ENCODE peak calls at places on chromosomes 4 and X, in eight cellular contexts. One of them, this sample, is unnamed.

GRCh38 chr4:82748176-82748575 is 50.4 kb downstream of the SCD5 start:
- DNase-seq in fibroblast of pulmonary artery: no peak
- DNase-seq in CD8-positive, alpha-beta T cell: no peak
- DNase-seq in SK-N-SH: no peak
- DNase-seq in upper lobe of right lung: no peak
- DNase-seq in lung: no peak
- DNase-seq in mucosa of descending colon: no peak
- DNase-seq in cardiac fibroblast: no peak
- DNase-seq in this sample: no peak

GRCh38 chr4:72205831-72206230 is 174.0 kb downstream of the NPFFR2 start:
- DNase-seq in fibroblast of pulmonary artery: no peak
- DNase-seq in CD8-positive, alpha-beta T cell: no peak
- DNase-seq in SK-N-SH: no peak
- DNase-seq in upper lobe of right lung: no peak
- DNase-seq in lung: no peak
- DNase-seq in mucosa of descending colon: no peak
- DNase-seq in cardiac fibroblast: no peak
- DNase-seq in this sample: no peak

GRCh38 chrX:54921427-54922021 is 900 bp downstream of the TRO start:
- DNase-seq in fibroblast of pulmonary artery: peak; percentile 79
- DNase-seq in CD8-positive, alpha-beta T cell: no peak
- DNase-seq in SK-N-SH: peak; percentile 83
- DNase-seq in upper lobe of right lung: peak; percentile 66
- DNase-seq in lung: no peak
- DNase-seq in mucosa of descending colon: peak; percentile 10
- DNase-seq in cardiac fibroblast: peak; percentile 84
- DNase-seq in this sample: peak; percentile 13

GRCh38 chr4:38163216-38164006 is 203.2 kb downstream of the PTTG2 start:
- DNase-seq in fibroblast of pulmonary artery: peak; percentile 50
- DNase-seq in CD8-positive, alpha-beta T cell: no peak
- DNase-seq in SK-N-SH: no peak
- DNase-seq in upper lobe of right lung: no peak
- DNase-seq in lung: no peak
- DNase-seq in mucosa of descending colon: no peak
- DNase-seq in cardiac fibroblast: no peak
- DNase-seq in this sample: peak; percentile 56

GRCh38 chr4:190019023-190019858 is 7.8 kb downstream of the FRG2 start:
- DNase-seq in fibroblast of pulmonary artery: no peak
- DNase-seq in CD8-positive, alpha-beta T cell: no peak
- DNase-seq in SK-N-SH: peak; percentile 44
- DNase-seq in upper lobe of right lung: no peak
- DNase-seq in lung: no peak
- DNase-seq in mucosa of descending colon: no peak
- DNase-seq in cardiac fibroblast: no peak
- DNase-seq in this sample: no peak

GRCh38 chrX:72208126-72208525 is 26.6 kb downstream of the PIN4 start:
- DNase-seq in fibroblast of pulmonary artery: no peak
- DNase-seq in CD8-positive, alpha-beta T cell: no peak
- DNase-seq in SK-N-SH: no peak
- DNase-seq in upper lobe of right lung: no peak
- DNase-seq in lung: no peak
- DNase-seq in mucosa of descending colon: no peak
- DNase-seq in cardiac fibroblast: no peak
- DNase-seq in this sample: no peak

GRCh38 chr4:8724436-8725070 is 132.0 kb downstream of the CPZ start:
- DNase-seq in fibroblast of pulmonary artery: no peak
- DNase-seq in CD8-positive, alpha-beta T cell: no peak
- DNase-seq in SK-N-SH: no peak
- DNase-seq in upper lobe of right lung: peak; percentile 54
- DNase-seq in lung: no peak
- DNase-seq in mucosa of descending colon: no peak
- DNase-seq in cardiac fibroblast: no peak
- DNase-seq in this sample: no peak

GRCh38 chr4:187171731-187172339 is 448.2 kb upstream of the FAT1 start:
- DNase-seq in fibroblast of pulmonary artery: peak; percentile 4
- DNase-seq in CD8-positive, alpha-beta T cell: no peak
- DNase-seq in SK-N-SH: no peak
- DNase-seq in upper lobe of right lung: no peak
- DNase-seq in lung: no peak
- DNase-seq in mucosa of descending colon: no peak
- DNase-seq in cardiac fibroblast: peak; percentile 1
- DNase-seq in this sample: peak; percentile 86

GRCh38 chr4:106584590-106584989 is 216.0 kb upstream of the GIMD1 start:
- DNase-seq in fibroblast of pulmonary artery: peak; percentile 11
- DNase-seq in CD8-positive, alpha-beta T cell: no peak
- DNase-seq in SK-N-SH: no peak
- DNase-seq in upper lobe of right lung: no peak
- DNase-seq in lung: no peak
- DNase-seq in mucosa of descending colon: no peak
- DNase-seq in cardiac fibroblast: no peak
- DNase-seq in this sample: no peak

GRCh38 chrX:47587906-47588735 is 5.9 kb downstream of the TIMP1 start:
- DNase-seq in fibroblast of pulmonary artery: peak; percentile 54
- DNase-seq in CD8-positive, alpha-beta T cell: no peak
- DNase-seq in SK-N-SH: no peak
- DNase-seq in upper lobe of right lung: no peak
- DNase-seq in lung: no peak
- DNase-seq in mucosa of descending colon: no peak
- DNase-seq in cardiac fibroblast: no peak
- DNase-seq in this sample: no peak

GRCh38 chrX:104098151-104098808 is 14.0 kb upstream of the ZCCHC18 start:
- DNase-seq in fibroblast of pulmonary artery: peak; percentile 83
- DNase-seq in CD8-positive, alpha-beta T cell: no peak
- DNase-seq in SK-N-SH: peak; percentile 52
- DNase-seq in upper lobe of right lung: no peak
- DNase-seq in lung: no peak
- DNase-seq in mucosa of descending colon: peak; percentile 32
- DNase-seq in cardiac fibroblast: peak; percentile 86
- DNase-seq in this sample: peak; percentile 62

GRCh38 chr4:98657531-98658286 is 702 bp downstream of the TSPAN5 start:
- DNase-seq in fibroblast of pulmonary artery: peak; percentile 77
- DNase-seq in CD8-positive, alpha-beta T cell: no peak
- DNase-seq in SK-N-SH: peak; percentile 87
- DNase-seq in upper lobe of right lung: no peak
- DNase-seq in lung: no peak
- DNase-seq in mucosa of descending colon: peak; percentile 33
- DNase-seq in cardiac fibroblast: peak; percentile 73
- DNase-seq in this sample: no peak

GRCh38 chr4:155122382-155122781 is 86.1 kb upstream of the NPY2R start:
- DNase-seq in fibroblast of pulmonary artery: no peak
- DNase-seq in CD8-positive, alpha-beta T cell: no peak
- DNase-seq in SK-N-SH: no peak
- DNase-seq in upper lobe of right lung: no peak
- DNase-seq in lung: no peak
- DNase-seq in mucosa of descending colon: no peak
- DNase-seq in cardiac fibroblast: no peak
- DNase-seq in this sample: no peak

DNA sequence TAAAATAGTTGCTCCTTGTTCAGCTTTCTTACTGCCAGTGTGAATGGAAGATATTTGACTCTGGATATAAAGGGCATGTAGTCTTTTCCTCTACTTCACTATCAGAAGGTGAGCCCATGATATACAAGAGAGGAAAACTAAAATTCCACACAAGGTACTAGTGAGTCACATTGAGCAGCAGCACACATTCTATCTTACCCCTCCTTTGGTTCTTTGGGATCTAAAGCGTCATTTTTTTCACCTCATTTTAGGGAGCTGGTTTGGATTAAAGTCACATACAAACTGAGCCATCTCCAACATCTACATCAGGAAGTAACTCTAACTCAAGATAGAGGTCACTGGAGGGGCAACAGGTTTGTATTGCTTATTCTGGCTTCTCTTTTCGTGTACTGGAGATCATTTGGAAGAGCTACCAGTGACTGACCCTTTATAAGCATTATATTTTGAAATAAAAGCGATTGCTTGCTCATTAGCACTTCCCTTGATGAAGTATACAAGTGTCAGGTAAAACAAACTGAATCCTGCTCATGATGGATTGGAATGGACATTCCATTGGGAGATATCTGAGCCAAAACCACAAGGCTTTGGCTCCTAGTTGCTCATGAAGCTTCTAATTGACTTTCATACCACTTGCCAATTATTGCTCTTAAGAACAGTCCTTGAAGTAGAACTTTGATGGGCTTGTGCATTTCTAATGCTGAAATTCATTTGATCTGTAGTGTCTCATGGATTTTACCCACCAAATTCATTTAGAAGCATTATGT is 124.1 kb downstream of the SPCS3 start:
- DNase-seq in fibroblast of pulmonary artery: peak; percentile 32
- DNase-seq in CD8-positive, alpha-beta T cell: no peak
- DNase-seq in SK-N-SH: no peak
- DNase-seq in upper lobe of right lung: no peak
- DNase-seq in lung: no peak
- DNase-seq in mucosa of descending colon: no peak
- DNase-seq in cardiac fibroblast: peak; percentile 34
- DNase-seq in this sample: peak; percentile 11
- H3K4me3 ChIP-seq in fibroblast of pulmonary artery: no peak overlapping the region
- H3K4me3 ChIP-seq in CD8-positive, alpha-beta T cell: no peak overlapping the region
- H3K4me3 ChIP-seq in SK-N-SH: no peak overlapping the region
- H3K4me3 ChIP-seq in upper lobe of right lung: no peak overlapping the region
- H3K4me3 ChIP-seq in lung: no peak overlapping the region
- H3K4me3 ChIP-seq in mucosa of descending colon: no peak overlapping the region
- H3K4me3 ChIP-seq in cardiac fibroblast: no peak overlapping the region
- H3K4me3 ChIP-seq in this sample: no peak overlapping the region

DNA sequence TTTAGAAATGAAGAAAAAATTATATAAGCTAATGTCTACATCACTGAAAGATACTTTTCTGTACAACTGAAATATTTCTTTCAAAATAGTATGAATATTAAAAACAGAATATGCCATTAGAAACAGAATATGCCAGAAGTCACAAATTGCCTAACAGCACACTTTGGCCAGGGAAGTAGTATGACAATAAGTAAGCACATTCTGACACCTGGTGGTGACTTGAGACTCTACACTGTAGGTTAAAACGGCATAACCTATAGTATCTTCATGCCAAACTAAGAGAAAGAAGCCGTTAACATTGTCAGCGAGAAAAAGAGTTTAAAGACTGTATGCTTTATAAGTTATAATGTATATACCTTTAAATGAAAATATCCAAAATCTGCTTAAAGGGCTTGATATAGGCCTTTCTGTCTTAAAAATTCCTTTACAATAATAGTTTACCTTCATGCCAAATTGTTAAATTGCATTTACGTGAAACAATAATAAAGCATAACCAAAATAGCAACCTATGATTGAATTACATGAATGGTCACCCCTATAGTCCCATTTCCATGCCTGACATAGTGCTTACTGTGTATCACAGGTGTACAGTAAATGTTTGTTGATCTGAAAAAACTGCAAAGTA is 32.8 kb downstream of the FAM13A start:
- DNase-seq in fibroblast of pulmonary artery: peak; percentile 89
- DNase-seq in CD8-positive, alpha-beta T cell: peak; percentile 5
- DNase-seq in SK-N-SH: peak; percentile 62
- DNase-seq in upper lobe of right lung: no peak
- DNase-seq in lung: peak; percentile 57
- DNase-seq in mucosa of descending colon: peak; percentile 88
- DNase-seq in cardiac fibroblast: peak; percentile 86
- DNase-seq in this sample: peak; percentile 51
- TF ChIP-seq CTCF in fibroblast of pulmonary artery: peak; percentile 80
- TF ChIP-seq CTCF in CD8-positive, alpha-beta T cell: peak; percentile 87
- TF ChIP-seq CTCF in SK-N-SH: peak; percentile 87
- TF ChIP-seq CTCF in upper lobe of right lung: peak; percentile 86
- TF ChIP-seq CTCF in lung: peak; percentile 72
- TF ChIP-seq CTCF in mucosa of descending colon: peak; percentile 59
- TF ChIP-seq CTCF in cardiac fibroblast: peak; percentile 64
- TF ChIP-seq CTCF in this sample: peak; percentile 65

DNA sequence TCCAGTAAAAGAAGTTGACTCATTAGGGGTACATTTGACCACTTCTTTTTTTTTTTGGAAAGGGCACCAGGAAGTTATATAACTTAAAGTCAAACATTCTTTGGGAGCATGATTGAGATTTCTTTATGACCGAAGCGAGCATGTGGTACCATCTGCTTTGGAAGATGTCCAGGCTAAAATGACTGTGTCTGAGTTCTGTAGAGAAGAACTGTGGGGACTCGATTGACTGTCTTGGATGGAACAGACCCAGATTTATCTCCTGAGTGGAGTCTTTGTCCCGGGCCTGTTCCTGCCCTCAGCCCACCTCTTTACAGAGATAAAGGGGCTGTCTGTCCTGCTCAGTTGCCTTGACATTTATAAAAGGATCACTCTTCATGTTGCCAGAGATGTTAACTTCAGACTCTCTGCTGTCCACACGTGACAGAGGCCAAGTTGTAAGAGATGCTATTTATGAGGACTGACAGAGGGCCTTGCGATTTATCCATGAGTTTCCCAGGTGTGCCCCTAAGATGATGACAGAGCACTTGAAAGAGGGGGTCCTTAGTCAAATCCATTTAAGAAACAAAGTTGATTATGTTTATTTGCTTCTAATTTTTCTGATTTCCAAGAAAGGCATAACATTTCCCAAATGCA is 16.8 kb downstream of the SMIM20 start:
- DNase-seq in fibroblast of pulmonary artery: no peak
- DNase-seq in CD8-positive, alpha-beta T cell: no peak
- DNase-seq in SK-N-SH: no peak
- DNase-seq in upper lobe of right lung: no peak
- DNase-seq in lung: no peak
- DNase-seq in mucosa of descending colon: no peak
- DNase-seq in cardiac fibroblast: no peak
- DNase-seq in this sample: no peak
- H3K4me3 ChIP-seq in fibroblast of pulmonary artery: no peak overlapping the region
- H3K4me3 ChIP-seq in CD8-positive, alpha-beta T cell: no peak overlapping the region
- H3K4me3 ChIP-seq in SK-N-SH: no peak overlapping the region
- H3K4me3 ChIP-seq in upper lobe of right lung: no peak overlapping the region
- H3K4me3 ChIP-seq in lung: no peak overlapping the region
- H3K4me3 ChIP-seq in mucosa of descending colon: no peak overlapping the region
- H3K4me3 ChIP-seq in cardiac fibroblast: no peak overlapping the region
- H3K4me3 ChIP-seq in this sample: no peak overlapping the region

DNA sequence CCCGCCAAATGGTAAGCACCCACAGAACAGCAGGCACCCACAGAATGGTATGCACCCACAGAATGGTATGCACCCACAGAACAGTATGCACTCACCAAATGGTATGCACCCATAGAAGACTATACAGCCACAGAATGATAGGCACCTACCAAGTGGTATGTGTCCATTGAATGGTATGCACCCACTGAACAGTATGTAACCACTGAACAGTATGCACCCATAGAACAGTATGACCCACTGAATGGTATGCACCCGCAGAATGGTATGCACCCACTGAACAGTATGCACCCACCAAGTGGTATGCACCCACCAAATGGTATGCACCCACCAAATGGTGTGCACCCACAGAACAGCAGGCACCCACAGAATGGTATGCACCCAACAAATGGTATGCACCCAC is 40.1 kb downstream of the CCDC149 start:
- DNase-seq in fibroblast of pulmonary artery: no peak
- DNase-seq in CD8-positive, alpha-beta T cell: no peak
- DNase-seq in SK-N-SH: no peak
- DNase-seq in upper lobe of right lung: no peak
- DNase-seq in lung: no peak
- DNase-seq in mucosa of descending colon: no peak
- DNase-seq in cardiac fibroblast: no peak
- DNase-seq in this sample: no peak
- TF ChIP-seq CTCF in fibroblast of pulmonary artery: no peak
- TF ChIP-seq CTCF in CD8-positive, alpha-beta T cell: no peak
- TF ChIP-seq CTCF in SK-N-SH: no peak
- TF ChIP-seq CTCF in upper lobe of right lung: no peak
- TF ChIP-seq CTCF in lung: no peak
- TF ChIP-seq CTCF in mucosa of descending colon: no peak
- TF ChIP-seq CTCF in cardiac fibroblast: no peak
- TF ChIP-seq CTCF in this sample: no peak

DNA sequence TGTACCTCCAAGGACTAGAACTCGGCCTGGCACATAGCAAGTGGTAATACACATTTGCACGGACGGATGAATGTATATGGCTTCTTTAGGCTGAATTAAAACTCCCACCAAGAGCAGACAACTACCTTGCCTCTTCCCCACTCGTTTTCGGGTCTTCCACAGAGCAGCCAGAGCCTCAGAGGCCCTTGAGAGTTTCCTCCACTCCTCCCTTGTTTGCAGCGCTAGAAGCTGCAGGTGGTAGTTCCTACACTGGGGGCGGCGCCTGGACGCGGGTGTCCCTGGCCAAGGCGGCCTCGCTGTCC is 10.2 kb upstream of the INTU start:
- DNase-seq in fibroblast of pulmonary artery: no peak
- DNase-seq in CD8-positive, alpha-beta T cell: no peak
- DNase-seq in SK-N-SH: no peak
- DNase-seq in upper lobe of right lung: no peak
- DNase-seq in lung: no peak
- DNase-seq in mucosa of descending colon: no peak
- DNase-seq in cardiac fibroblast: no peak
- DNase-seq in this sample: no peak
- H3K4me3 ChIP-seq in fibroblast of pulmonary artery: peak overlapping the region; percentile 71
- H3K4me3 ChIP-seq in CD8-positive, alpha-beta T cell: no peak overlapping the region
- H3K4me3 ChIP-seq in SK-N-SH: peak overlapping the region; percentile 54
- H3K4me3 ChIP-seq in upper lobe of right lung: peak overlapping the region; percentile 54
- H3K4me3 ChIP-seq in lung: peak overlapping the region; percentile 57
- H3K4me3 ChIP-seq in mucosa of descending colon: no peak overlapping the region
- H3K4me3 ChIP-seq in cardiac fibroblast: peak overlapping the region; percentile 62
- H3K4me3 ChIP-seq in this sample: peak overlapping the region; percentile 82

This sample was measured in AG09309.